ENCODE peak calls at places on chromosomes 5 and 9, in eight cellular contexts. C is stimulated activated CD8-positive, alpha-beta memory T cell treated with anti-CD3 and anti-CD28 coated beads, Interleukin-4, amount 100 ng/mL, for 4 hours; R is AG04449; B is spleen; S is KG1; D is fibroblast of pulmonary artery; N is DMS 273 treated with DMSO at 0.1 percent for 48 hours; I is NCI-H82. H is an unnamed sample.

GRCh38 chr5:133839090-133839489 is 129.3 kb downstream of the C5orf15 start:
- DNase-seq in S (no peak), N (no peak), B (no peak), R (no peak), C (no peak), I (no peak), D (no peak), H (no peak)

GRCh38 chr9:121331992-121332685 is 37.9 kb downstream of the STOM start:
- DNase-seq in N (no peak), R (no peak), D (peak; percentile 67), I (peak; percentile 59), S (no peak), C (no peak), B (no peak), H (no peak)

GRCh38 chr5:83922699-83923098 is 202.0 kb upstream of the HAPLN1 start:
- DNase-seq in R (no peak), B (no peak), S (no peak), I (no peak), D (no peak), C (no peak), N (no peak), H (no peak)

GRCh38 chr5:121795511-121795910 is 56.2 kb upstream of the FTMT start:
- DNase-seq in R (no peak), N (no peak), B (no peak), S (no peak), C (no peak), I (no peak), D (no peak), H (no peak)

GRCh38 chr5:74639538-74640449 is 734 bp downstream of the ENC1 start:
- DNase-seq in B (no peak), C (no peak), D (peak; percentile 59), S (no peak), I (peak; percentile 61), N (no peak), R (no peak), H (no peak)

GRCh38 chr9:112265391-112265790 is 68.0 kb downstream of the PTBP3 start:
- DNase-seq in R (no peak), B (no peak), C (no peak), I (no peak), N (no peak), S (no peak), D (no peak), H (no peak)

GRCh38 chr9:19894975-19895374 is 106.1 kb upstream of the SLC24A2 start:
- DNase-seq in D (peak; percentile 6), C (no peak), B (no peak), S (no peak), I (no peak), R (peak; percentile 7), N (no peak), H (no peak)

GRCh38 chr9:38068616-38068865 is 486 bp downstream of the SHB start:
- DNase-seq in C (peak; percentile 12), R (no peak), I (no peak), N (no peak), S (no peak), B (no peak), D (peak; percentile 59), H (no peak)